ENCODE peak calls at places on chromosome 9, in four cellular contexts. One of them, this sample, is unnamed.

GRCh38 chr9:95135756-95136155 is 181.8 kb downstream of the FANCC start:
- DNase-seq in IMR-90: no peak
- DNase-seq in heart left ventricle: no peak
- DNase-seq in thyroid gland: no peak
- DNase-seq in this sample: no peak

GRCh38 chr9:116497081-116497480 is 190.0 kb upstream of the TRIM32 start:
- DNase-seq in thyroid gland: no peak
- DNase-seq in IMR-90: no peak
- DNase-seq in heart left ventricle: peak
- DNase-seq in this sample: peak

GRCh38 chr9:89597711-89598707 is 6.8 kb upstream of the GADD45G start:
- DNase-seq in IMR-90: peak
- DNase-seq in thyroid gland: peak
- DNase-seq in heart left ventricle: peak
- DNase-seq in this sample: peak

GRCh38 chr9:99326917-99327189 is 104.8 kb downstream of the SEC61B start:
- DNase-seq in thyroid gland: no peak
- DNase-seq in heart left ventricle: no peak
- DNase-seq in IMR-90: no peak
- DNase-seq in this sample: no peak

GRCh38 chr9:134206317-134207300 is 42.2 kb upstream of the RNU6ATAC start:
- DNase-seq in heart left ventricle: peak
- DNase-seq in thyroid gland: no peak
- DNase-seq in IMR-90: no peak
- DNase-seq in this sample: no peak

GRCh38 chr9:89463986-89464901 is 33.7 kb downstream of the SEMA4D start:
- DNase-seq in heart left ventricle: no peak
- DNase-seq in IMR-90: no peak
- DNase-seq in thyroid gland: no peak
- DNase-seq in this sample: no peak

GRCh38 chr9:103700558-103700957 is 393.6 kb upstream of the SMC2 start:
- DNase-seq in heart left ventricle: no peak
- DNase-seq in IMR-90: no peak
- DNase-seq in thyroid gland: no peak
- DNase-seq in this sample: no peak

GRCh38 chr9:87793292-87793691 is 67.4 kb downstream of the CTSL start:
- DNase-seq in heart left ventricle: no peak
- DNase-seq in IMR-90: peak
- DNase-seq in thyroid gland: no peak
- DNase-seq in this sample: peak

GRCh38 chr9:129677456-129677855 is 12.0 kb downstream of the PRRX2 start:
- DNase-seq in IMR-90: no peak
- DNase-seq in heart left ventricle: no peak
- DNase-seq in thyroid gland: no peak
- DNase-seq in this sample: no peak

GRCh38 chr9:133990366-133991210 is 1.5 kb downstream of the VAV2 start:
- DNase-seq in heart left ventricle: peak
- DNase-seq in thyroid gland: peak
- DNase-seq in IMR-90: peak
- DNase-seq in this sample: no peak

GRCh38 chr9:76658510-76659231 is 105.6 kb upstream of the PCA3 start:
- DNase-seq in heart left ventricle: no peak
- DNase-seq in thyroid gland: no peak
- DNase-seq in IMR-90: peak
- DNase-seq in this sample: peak

GRCh38 chr9:84857224-84857623 is 187.7 kb downstream of the NTRK2 start:
- DNase-seq in IMR-90: no peak
- DNase-seq in thyroid gland: no peak
- DNase-seq in heart left ventricle: no peak
- DNase-seq in this sample: no peak

GRCh38 chr9:136693490-136694162 is 6.4 kb upstream of the AGPAT2 start:
- DNase-seq in thyroid gland: peak
- DNase-seq in heart left ventricle: peak
- DNase-seq in IMR-90: peak
- DNase-seq in this sample: peak

GRCh38 chr9:27094640-27095039 is 14.4 kb upstream of the TEK start:
- DNase-seq in heart left ventricle: no peak
- DNase-seq in IMR-90: peak
- DNase-seq in thyroid gland: no peak
- DNase-seq in this sample: no peak

GRCh38 chr9:86321373-86321772 is 32.8 kb downstream of the TUT7 start:
- DNase-seq in thyroid gland: no peak
- DNase-seq in IMR-90: peak
- DNase-seq in heart left ventricle: no peak
- DNase-seq in this sample: no peak

GRCh38 chr9:131012023-131012334 is 3.0 kb downstream of the LAMC3 start:
- DNase-seq in thyroid gland: no peak
- DNase-seq in IMR-90: no peak
- DNase-seq in heart left ventricle: no peak
- DNase-seq in this sample: no peak

GRCh38 chr9:131366745-131367401 is 27.0 kb upstream of the PRRC2B start:
- DNase-seq in thyroid gland: peak
- DNase-seq in IMR-90: peak
- DNase-seq in heart left ventricle: peak
- DNase-seq in this sample: no peak

GRCh38 chr9:95157491-95158151 is 159.9 kb downstream of the FANCC start:
- DNase-seq in thyroid gland: peak
- DNase-seq in IMR-90: peak
- DNase-seq in heart left ventricle: peak
- DNase-seq in this sample: no peak

GRCh38 chr9:129988607-129989361 is 54.2 kb downstream of the FNBP1 start:
- DNase-seq in heart left ventricle: no peak
- DNase-seq in IMR-90: no peak
- DNase-seq in thyroid gland: peak
- DNase-seq in this sample: no peak

GRCh38 chr9:125141251-125141650 is 2.1 kb downstream of the SCAI start:
- DNase-seq in IMR-90: peak
- DNase-seq in heart left ventricle: no peak
- DNase-seq in thyroid gland: no peak
- DNase-seq in this sample: no peak

GRCh38 chr9:4011062-4011461 is 288.8 kb downstream of the GLIS3 start:
- DNase-seq in heart left ventricle: no peak
- DNase-seq in IMR-90: no peak
- DNase-seq in thyroid gland: no peak
- DNase-seq in this sample: no peak

GRCh38 chr9:84419203-84419602 is 78.6 kb upstream of the SLC28A3 start:
- DNase-seq in thyroid gland: no peak
- DNase-seq in IMR-90: no peak
- DNase-seq in heart left ventricle: no peak
- DNase-seq in this sample: no peak

GRCh38 chr9:136438548-136438908 is 1.1 kb downstream of the INPP5E start:
- DNase-seq in heart left ventricle: no peak
- DNase-seq in IMR-90: peak
- DNase-seq in thyroid gland: peak
- DNase-seq in this sample: peak

GRCh38 chr9:97411789-97412627 is at the start of gene TDRD7:
- DNase-seq in heart left ventricle: peak
- DNase-seq in IMR-90: peak
- DNase-seq in thyroid gland: peak
- DNase-seq in this sample: peak
- TF ChIP-seq POLR2A in heart left ventricle: peak
- TF ChIP-seq POLR2A in IMR-90: no peak
- TF ChIP-seq POLR2A in thyroid gland: no peak
- TF ChIP-seq POLR2A in this sample: no peak

DNA sequence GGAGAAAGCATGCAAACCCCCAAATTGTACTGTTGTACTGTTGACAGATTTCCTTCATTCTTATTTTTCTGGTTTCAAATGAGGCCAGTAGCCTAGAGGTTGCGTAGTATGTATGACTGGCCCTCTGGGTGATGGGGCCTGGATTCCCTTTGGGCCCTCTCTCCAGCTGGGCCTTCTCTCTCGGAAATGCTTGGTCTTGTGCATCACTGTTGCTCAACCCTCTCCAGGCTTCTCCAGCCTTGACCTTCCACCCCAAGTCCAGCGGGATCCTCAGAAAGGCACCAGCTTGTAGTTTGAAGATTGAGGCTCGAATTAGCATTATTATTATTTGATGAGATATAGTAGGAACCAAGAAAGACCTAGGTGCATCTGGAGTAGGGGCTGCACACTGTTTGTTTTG is 87.0 kb downstream of the ANGPTL2 start:
- DNase-seq in heart left ventricle: peak
- DNase-seq in thyroid gland: no peak
- DNase-seq in IMR-90: peak
- DNase-seq in this sample: no peak
- TF ChIP-seq POLR2A in heart left ventricle: no peak
- TF ChIP-seq POLR2A in thyroid gland: no peak
- TF ChIP-seq POLR2A in IMR-90: no peak
- TF ChIP-seq POLR2A in this sample: no peak

GRCh38 chr9:81052846-81053245 is 636.5 kb downstream of the TLE1 start:
- DNase-seq in IMR-90: peak
- DNase-seq in thyroid gland: no peak
- DNase-seq in heart left ventricle: no peak
- DNase-seq in this sample: no peak
- TF ChIP-seq POLR2A in IMR-90: no peak
- TF ChIP-seq POLR2A in thyroid gland: no peak
- TF ChIP-seq POLR2A in heart left ventricle: no peak
- TF ChIP-seq POLR2A in this sample: no peak

DNA sequence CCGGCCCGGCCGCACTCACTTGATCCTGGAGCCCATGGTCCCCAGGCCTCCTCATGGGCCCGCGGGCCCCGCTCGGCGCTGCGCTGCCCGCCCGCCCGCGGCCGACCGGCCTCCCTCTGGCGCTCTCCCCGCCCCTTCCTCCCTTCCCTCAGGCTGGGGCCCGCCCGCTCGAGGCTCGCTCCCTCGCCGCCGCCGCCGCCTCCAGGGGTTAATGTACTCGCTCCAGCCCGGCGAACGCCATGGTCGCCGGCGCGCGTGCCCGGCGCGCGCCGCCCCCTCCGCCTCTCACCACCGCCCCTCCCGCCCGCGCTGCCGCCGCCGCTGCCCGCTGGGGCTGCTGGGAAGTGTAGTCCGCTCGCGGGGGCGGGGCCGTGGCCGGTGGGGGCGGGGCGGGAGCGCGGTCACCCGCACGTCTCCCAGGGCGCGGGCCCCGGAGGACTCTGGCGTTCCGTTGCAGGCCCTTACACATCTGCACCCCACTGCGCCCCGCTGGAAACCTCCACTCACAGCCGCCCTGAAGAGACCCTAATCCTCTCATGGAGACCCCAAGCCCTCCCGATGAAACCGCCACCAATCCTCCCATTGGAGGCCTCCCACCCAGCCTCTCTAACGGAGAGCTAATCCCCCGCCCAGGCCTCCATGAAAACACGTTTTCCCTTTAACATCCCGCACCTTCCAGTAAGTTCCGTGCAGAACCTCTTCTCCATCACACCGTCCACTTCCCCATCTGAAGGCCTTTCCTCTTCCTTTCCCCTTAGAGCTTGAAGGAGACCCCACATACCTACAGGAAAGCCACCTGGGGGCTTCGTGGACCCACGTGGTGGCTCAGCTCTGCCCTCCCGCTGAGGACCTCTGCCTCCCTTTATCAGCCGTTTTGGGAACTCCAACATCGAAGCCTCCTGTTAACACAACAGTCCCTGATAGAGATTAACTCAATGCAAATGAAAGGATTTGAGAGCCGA is at the start of gene DENND1A:
- DNase-seq in heart left ventricle: peak
- DNase-seq in thyroid gland: peak
- DNase-seq in IMR-90: peak
- DNase-seq in this sample: peak
- TF ChIP-seq POLR2A in heart left ventricle: peak
- TF ChIP-seq POLR2A in thyroid gland: no peak
- TF ChIP-seq POLR2A in IMR-90: peak
- TF ChIP-seq POLR2A in this sample: no peak

DNA sequence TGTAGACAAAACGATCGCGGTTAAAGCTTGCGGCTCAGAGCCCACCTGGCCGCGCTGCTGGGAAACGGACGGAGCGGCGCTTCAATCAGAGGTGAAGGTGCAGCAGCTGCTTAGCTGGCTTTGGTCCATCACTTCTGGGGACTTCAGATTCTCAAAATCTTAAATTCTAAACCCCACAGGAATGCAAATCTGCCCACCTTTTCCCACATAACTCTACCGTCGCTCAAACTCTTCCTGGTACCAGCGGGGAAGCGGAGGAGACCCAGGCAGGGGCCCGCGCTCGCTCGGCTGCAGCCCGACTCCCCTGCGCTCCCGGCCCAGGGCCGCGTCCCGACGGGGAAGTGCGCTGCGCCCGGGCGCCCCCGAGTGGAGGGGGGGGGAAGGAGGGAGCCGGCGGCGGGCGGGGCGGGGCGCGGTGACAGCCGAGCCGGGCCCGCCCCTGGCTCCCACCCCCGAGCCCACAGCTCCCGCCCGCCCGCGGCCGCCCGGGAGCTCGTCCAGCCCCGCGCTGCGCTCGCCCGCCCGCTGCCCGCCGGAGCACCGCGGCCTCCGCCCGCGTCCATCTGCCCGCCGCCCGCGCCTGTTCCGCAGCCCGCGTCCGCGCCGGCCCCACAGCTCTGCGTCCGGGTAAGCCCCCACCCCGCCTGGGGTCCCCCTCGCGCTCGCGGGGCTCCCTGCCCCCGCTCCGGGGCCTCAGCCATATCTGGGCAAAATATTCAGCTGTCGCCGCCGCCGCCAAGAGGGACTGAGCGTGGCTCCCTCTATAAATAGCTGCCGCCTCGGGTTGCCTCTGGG is at the start of gene TMOD1:
- DNase-seq in heart left ventricle: peak
- DNase-seq in thyroid gland: peak
- DNase-seq in IMR-90: peak
- DNase-seq in this sample: peak
- TF ChIP-seq POLR2A in heart left ventricle: no peak
- TF ChIP-seq POLR2A in thyroid gland: no peak
- TF ChIP-seq POLR2A in IMR-90: no peak
- TF ChIP-seq POLR2A in this sample: no peak

DNA sequence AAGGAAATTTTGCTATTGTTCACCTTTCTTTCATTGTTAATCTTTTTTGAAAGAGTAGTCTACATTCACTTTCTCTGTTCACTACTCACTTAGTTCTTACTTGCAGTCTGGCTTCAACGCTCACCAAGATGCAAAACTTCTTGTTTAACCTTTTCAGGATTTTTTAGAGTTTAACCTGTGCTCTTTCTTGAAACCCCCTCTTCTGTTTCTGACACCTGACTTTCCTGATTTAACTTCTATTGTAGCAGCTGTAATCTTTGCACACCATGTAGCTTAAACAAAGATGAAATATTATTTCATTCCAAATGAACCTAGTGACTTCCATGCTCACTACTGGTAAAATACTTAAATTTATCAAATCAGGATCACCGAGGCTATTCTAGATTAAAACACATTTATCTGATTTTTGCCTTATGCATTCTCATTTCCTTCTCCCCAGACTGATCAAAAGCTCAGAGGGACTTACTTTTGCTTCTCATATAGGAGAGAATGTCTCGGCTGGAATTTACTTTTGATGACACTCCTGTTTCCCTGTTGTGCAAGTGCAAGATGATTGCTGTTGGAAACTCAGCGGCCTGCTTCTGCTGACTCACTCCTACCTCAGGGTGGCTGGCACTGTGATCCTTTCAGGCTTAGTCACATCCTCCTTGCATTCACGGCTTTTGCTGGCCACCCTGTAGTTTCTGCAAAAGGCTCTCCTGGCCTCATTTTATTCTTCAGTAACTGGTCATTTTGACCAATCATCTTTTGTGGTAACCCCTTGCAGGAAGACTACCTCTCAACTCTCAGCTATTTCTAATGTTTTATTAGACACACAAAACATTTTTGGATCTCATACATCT is 109.3 kb upstream of the IFNE start:
- DNase-seq in heart left ventricle: peak
- DNase-seq in thyroid gland: peak
- DNase-seq in IMR-90: peak
- DNase-seq in this sample: no peak
- TF ChIP-seq POLR2A in heart left ventricle: no peak
- TF ChIP-seq POLR2A in thyroid gland: no peak
- TF ChIP-seq POLR2A in IMR-90: peak
- TF ChIP-seq POLR2A in this sample: no peak